ENCODE peak calls at places on chromosomes 2 and 18, in ten cellular contexts. E, D, R, L, K, O, J, Z, G and M are unnamed samples.
A peak's percentile ranks its signal among the peaks of the same experiment; 100 is the strongest.

GRCh38 chr2:183892315-183892941 is 705.9 kb upstream of the ZNF804A start:
- DNase-seq in E (no peak), D (no peak), R (no peak), L (no peak), K (no peak), O (no peak), J (no peak), Z (no peak), G (no peak), M (no peak)

GRCh38 chr2:88626171-88627054 is 851 bp downstream of the EIF2AK3 start:
- DNase-seq in E (peak; percentile 42), D (peak; percentile 48), R (peak; percentile 68), L (peak; percentile 33), K (peak; percentile 41), O (peak; percentile 49), J (peak; percentile 37), Z (no peak), G (peak; percentile 34), M (peak; percentile 41)

GRCh38 chr2:231680992-231681852 is 27.1 kb upstream of the PTMA start:
- DNase-seq in E (peak; percentile 81), D (peak; percentile 90), R (peak; percentile 79), L (peak; percentile 90), K (peak; percentile 89), O (no peak), J (peak; percentile 78), Z (no peak), G (peak; percentile 76), M (peak; percentile 88)

GRCh38 chr2:134446431-134447091 is 192.7 kb downstream of the MGAT5 start:
- DNase-seq in E (no peak), D (no peak), R (no peak), L (no peak), K (no peak), O (no peak), J (no peak), Z (no peak), G (no peak), M (no peak)

GRCh38 chr18:76354348-76354747 is 140.7 kb downstream of the ZNF516 start:
- DNase-seq in E (no peak), D (no peak), R (no peak), L (no peak), K (no peak), O (no peak), J (no peak), Z (no peak), G (no peak), M (no peak)

GRCh38 chr18:23703057-23703986 is 14.1 kb downstream of the LAMA3 start:
- DNase-seq in E (peak; percentile 36), D (no peak), R (peak; percentile 26), L (peak; percentile 40), K (peak; percentile 52), O (no peak), J (no peak), Z (peak; percentile 39), G (no peak), M (no peak)

GRCh38 chr2:15158117-15158516 is 403.0 kb downstream of the NBAS start:
- DNase-seq in E (no peak), D (no peak), R (no peak), L (peak; percentile 8), K (peak; percentile 51), O (no peak), J (no peak), Z (no peak), G (no peak), M (no peak)

GRCh38 chr2:241514545-241514944 is 6.2 kb upstream of the STK25 start:
- DNase-seq in E (no peak), D (no peak), R (no peak), L (no peak), K (no peak), O (no peak), J (no peak), Z (no peak), G (no peak), M (no peak)

DNA sequence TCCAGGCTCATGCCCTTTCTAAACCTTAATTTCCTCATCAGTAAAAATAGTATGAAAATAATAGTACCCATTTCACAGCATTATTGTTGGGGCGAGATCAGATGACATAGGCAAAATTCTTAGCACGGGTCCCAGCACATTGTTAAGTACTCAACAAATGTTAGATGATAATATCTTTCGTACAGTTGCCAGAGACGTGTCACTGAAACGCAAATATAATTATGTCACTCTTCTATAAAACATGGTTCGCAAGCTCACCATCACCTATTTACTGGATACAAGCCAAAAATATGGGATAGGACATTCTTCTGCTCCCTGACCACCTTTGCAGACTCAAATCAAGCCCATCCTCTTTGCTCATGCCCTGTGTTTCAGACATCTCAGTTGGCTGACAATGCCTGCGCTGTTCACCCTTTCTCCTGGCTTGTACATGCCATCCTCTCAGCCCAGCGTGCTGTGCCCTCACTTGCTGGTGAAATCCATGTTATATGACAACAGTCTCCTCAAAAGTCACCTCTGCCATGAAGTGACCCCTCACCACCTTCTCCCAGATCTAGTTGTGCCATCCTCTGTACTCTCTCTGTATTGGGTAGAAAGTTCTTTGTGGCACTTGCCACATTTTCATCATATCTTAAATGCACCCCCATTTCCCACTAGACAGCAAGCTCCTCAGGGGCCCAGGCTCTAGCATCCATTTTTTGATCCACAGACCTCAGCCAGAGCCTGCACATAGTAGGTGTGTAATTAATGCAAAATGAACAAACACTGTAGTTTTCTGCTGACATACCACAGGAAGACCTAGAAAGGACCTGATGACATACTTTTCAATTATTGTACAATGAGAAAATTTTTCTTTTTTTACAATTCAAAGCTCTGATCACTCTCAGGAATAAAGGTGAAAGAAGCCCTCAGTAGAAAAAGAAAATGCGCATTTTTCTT is 23.0 kb downstream of the ZEB2 start:
- DNase-seq in E (no peak), D (no peak), R (no peak), L (no peak), K (no peak), O (no peak), J (no peak), Z (no peak), G (no peak), M (no peak)
- H3K27ac ChIP-seq in E (no peak overlapping the region), D (peak overlapping the region; percentile 85), R (no peak overlapping the region), L (no peak overlapping the region), K (no peak overlapping the region), O (no peak overlapping the region), J (peak overlapping the region; percentile 43), Z (no peak overlapping the region), G (peak overlapping the region; percentile 61), M (no peak overlapping the region)

DNA sequence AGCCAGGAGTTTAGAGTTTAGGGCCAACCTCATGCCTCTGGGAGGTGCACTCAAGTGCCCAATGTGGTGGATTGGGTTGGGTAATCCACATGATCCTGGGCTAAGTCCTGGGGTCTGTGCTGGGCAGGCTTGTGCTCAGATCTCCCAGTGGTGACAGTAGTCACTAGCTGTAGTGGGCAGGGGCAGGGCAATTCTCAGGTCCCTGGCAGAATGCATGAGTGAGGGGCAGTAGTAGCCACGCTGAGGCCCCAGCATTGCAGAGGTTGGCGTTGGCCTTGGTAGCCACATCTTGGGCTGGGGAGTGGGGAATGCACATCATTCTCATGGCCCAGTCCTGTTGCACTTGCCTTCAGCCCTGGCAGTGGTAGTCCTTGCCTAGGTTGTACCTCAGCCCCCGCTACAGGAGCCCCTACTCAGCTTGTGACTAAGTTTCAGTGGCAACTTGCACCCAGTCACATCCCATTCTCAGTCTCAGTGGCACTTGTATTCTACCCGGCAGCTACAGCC is 269.9 kb downstream of the GULP1 start:
- DNase-seq in E (no peak), D (no peak), R (no peak), L (no peak), K (no peak), O (no peak), J (no peak), Z (no peak), G (no peak), M (no peak)
- H3K27ac ChIP-seq in E (no peak overlapping the region), D (no peak overlapping the region), R (no peak overlapping the region), L (no peak overlapping the region), K (no peak overlapping the region), O (no peak overlapping the region), J (no peak overlapping the region), Z (no peak overlapping the region), G (no peak overlapping the region), M (no peak overlapping the region)

GRCh38 chr2:65421432-65421748 is 11.0 kb downstream of the SPRED2 start:
- DNase-seq in E (no peak), D (no peak), R (no peak), L (no peak), K (no peak), O (no peak), J (no peak), Z (no peak), G (no peak), M (no peak)
- H3K27ac ChIP-seq in E (no peak overlapping the region), D (no peak overlapping the region), R (peak overlapping the region; percentile 75), L (peak overlapping the region; percentile 27), K (no peak overlapping the region), O (no peak overlapping the region), J (no peak overlapping the region), Z (no peak overlapping the region), G (peak overlapping the region; percentile 47), M (peak overlapping the region; percentile 18)

DNA sequence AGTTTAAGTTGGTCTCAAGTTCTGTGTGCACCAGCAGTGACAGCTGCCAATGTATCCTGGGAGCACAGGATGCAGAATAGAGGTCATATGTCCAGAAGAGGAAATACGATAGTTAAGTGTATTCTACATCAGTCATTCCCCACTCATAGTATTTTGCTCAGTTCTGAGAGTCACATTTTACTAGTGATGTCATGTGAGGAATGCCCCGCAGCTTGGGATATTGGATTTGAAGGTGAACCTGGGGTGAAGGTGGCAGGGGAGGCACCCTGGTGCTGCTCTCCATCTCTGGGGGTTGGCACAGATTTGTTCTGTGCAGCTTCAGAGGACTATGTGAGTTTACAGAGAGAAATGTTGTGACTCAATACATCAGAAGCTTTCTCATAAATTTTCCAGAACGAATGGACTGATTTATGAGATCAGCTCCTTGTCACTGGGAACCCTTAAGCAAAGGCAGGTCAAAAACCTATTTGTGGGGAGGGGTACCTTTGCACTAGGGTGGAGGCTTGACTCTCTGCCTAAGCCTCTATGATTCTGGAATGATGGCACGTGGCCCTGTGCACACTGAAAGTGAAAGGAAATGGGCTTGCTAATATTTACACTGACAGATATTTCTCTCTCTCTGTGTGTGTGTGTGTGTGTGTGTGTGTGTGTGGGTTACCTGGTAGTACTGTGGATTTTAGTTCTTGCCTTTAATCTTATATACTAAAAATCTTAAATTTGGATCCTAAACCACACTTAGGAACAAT is 95.9 kb downstream of the NEB start:
- DNase-seq in E (peak; percentile 22), D (no peak), R (peak; percentile 5), L (peak; percentile 13), K (no peak), O (no peak), J (no peak), Z (peak; percentile 43), G (no peak), M (peak; percentile 31)
- H3K27ac ChIP-seq in E (no peak overlapping the region), D (no peak overlapping the region), R (no peak overlapping the region), L (no peak overlapping the region), K (no peak overlapping the region), O (peak overlapping the region; percentile 29), J (no peak overlapping the region), Z (peak overlapping the region; percentile 51), G (no peak overlapping the region), M (no peak overlapping the region)

GRCh38 chr2:121694398-121695178 is 42.1 kb downstream of the NIFK start:
- DNase-seq in E (no peak), D (no peak), R (no peak), L (no peak), K (peak; percentile 44), O (no peak), J (no peak), Z (no peak), G (no peak), M (no peak)
- H3K27ac ChIP-seq in E (no peak overlapping the region), D (no peak overlapping the region), R (no peak overlapping the region), L (no peak overlapping the region), K (no peak overlapping the region), O (no peak overlapping the region), J (peak overlapping the region; percentile 24), Z (no peak overlapping the region), G (no peak overlapping the region), M (no peak overlapping the region)